ENCODE peak calls at places on chromosomes 12 and 14, in five cellular contexts. T is uterus, E is suprapubic skin, O is right lobe of liver, R is IMR-90. M is an unnamed sample. For H3K4me1, the result is how much of the 10 kb centered on the place peaks cover.

GRCh38 chr12:47075192-47076084 is 4.0 kb upstream of the PCED1B start:
- DNase-seq in E (no peak), R (no peak), T (no peak), O (no peak), M (no peak)

GRCh38 chr14:36604757-36605505 is 22.5 kb upstream of the NKX2-8 start:
- DNase-seq in R (peak), E (no peak), O (no peak), T (no peak), M (peak)

GRCh38 chr12:52190860-52191729 is 719 bp downstream of the KRT80 start:
- DNase-seq in R (peak), O (no peak), E (no peak), T (no peak), M (no peak)

GRCh38 chr12:30614031-30614430 is 81.6 kb downstream of the IPO8 start:
- DNase-seq in O (no peak), E (no peak), T (no peak), R (no peak), M (no peak)

GRCh38 chr14:39023939-39024871 is 78.8 kb downstream of the SEC23A start:
- DNase-seq in R (no peak), E (no peak), T (no peak), O (no peak), M (no peak)

GRCh38 chr12:52521175-52521574 is 981 bp upstream of the KRT5 start:
- DNase-seq in E (no peak), T (no peak), O (no peak), R (no peak), M (no peak)

GRCh38 chr14:80271389-80271788 is 60.1 kb upstream of the DIO2 start:
- DNase-seq in T (no peak), E (no peak), R (peak), O (no peak), M (no peak)

GRCh38 chr14:50303744-50304471 is 8.1 kb downstream of the L2HGDH start:
- DNase-seq in O (peak), T (no peak), R (peak), E (no peak), M (no peak)

GRCh38 chr12:20274008-20274407 is 94.3 kb upstream of the PDE3A start:
- DNase-seq in E (no peak), O (no peak), T (no peak), R (no peak), M (no peak)

GRCh38 chr12:96472384-96472783 is 17.0 kb upstream of the CFAP54 start:
- DNase-seq in T (no peak), R (no peak), E (no peak), O (no peak), M (no peak)

DNA sequence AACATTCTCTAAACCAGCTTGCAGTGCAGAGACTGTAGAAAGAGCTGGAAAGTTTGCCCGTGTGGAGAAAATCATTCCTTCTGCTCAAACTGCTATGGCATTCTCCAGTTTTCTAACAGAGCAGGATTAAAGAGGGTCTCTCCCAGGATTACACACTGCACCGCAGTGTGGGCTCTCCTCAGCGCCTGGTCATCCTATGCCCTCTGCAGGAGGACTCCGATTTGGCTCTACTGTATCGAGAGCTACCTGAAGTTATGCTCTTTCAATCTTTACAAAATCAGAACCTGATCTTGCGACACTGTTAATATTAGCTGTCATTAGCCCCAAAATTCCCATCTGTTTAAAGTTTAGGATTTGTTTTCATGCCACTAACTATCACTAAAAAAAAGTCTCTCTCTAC is 33.0 kb downstream of the BHLHE41 start:
- DNase-seq in O (no peak), T (peak), E (no peak), R (no peak), M (no peak)
- H3K4me1 ChIP-seq in O (under half), T (under half), E (under half), R (under half), M (under half)

DNA sequence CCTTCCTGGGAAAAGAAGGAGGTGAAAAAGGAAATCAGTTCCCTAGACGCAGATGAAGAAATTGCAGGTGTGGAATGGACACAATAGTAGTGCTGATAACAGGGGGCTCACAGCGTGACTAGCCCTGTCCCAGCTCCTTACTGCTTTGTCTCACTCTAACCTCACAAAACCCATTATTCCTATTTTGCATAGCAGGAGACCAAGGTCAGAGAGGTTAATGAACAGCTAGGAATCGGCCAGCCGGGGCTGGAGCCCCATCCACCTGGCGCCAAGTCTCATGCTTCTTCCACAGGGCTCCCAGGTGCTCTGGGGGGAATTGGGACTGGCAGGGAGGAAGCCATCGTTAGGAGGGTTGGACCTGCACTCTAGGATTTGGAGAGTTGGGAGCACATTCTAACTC is 12.0 kb downstream of the KCNH3 start:
- DNase-seq in E (no peak), O (no peak), T (no peak), R (no peak), M (no peak)
- TF ChIP-seq POLR2A in E (no peak), O (no peak), T (no peak), R (no peak), M (no peak)

GRCh38 chr14:95256011-95256775 is 63.5 kb downstream of the CLMN start:
- DNase-seq in E (peak), R (no peak), O (no peak), T (no peak), M (no peak)

GRCh38 chr14:95256776-95257060 is 63.0 kb downstream of the CLMN start:
- DNase-seq in E (no peak), O (no peak), R (no peak), T (no peak), M (no peak)

GRCh38 chr14:95254356-95254755 is 65.4 kb downstream of the CLMN start:
- DNase-seq in R (no peak), E (peak), T (peak), O (no peak), M (no peak)

GRCh38 chr14:95255013-95255412 is 64.7 kb downstream of the CLMN start:
- DNase-seq in R (no peak), E (peak), O (no peak), T (no peak), M (no peak)

DNA sequence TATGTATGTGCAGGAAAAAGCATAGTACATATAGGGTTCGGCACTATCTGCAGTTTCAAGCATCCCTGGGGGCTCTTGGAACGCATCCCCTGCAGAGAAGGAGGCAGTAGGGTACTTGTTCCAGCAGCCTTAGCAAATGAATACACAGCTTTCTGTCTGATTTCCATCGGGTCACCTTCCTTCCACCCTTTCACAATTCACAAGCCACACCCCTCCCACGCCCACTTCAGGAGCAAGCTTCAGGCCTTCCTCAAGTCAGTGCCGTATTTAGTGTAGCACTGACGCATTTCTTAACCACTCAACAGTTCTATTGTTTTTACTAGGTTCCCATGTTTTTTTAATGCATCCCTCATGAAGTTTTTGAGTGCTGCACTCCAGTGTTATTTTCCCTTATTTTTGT is 64.2 kb downstream of the CLMN start:
- DNase-seq in E (peak), R (peak), O (no peak), T (peak), M (peak)
- H3K4me3 ChIP-seq in E (no peak), R (no peak), O (no peak), T (no peak), M (no peak)

DNA sequence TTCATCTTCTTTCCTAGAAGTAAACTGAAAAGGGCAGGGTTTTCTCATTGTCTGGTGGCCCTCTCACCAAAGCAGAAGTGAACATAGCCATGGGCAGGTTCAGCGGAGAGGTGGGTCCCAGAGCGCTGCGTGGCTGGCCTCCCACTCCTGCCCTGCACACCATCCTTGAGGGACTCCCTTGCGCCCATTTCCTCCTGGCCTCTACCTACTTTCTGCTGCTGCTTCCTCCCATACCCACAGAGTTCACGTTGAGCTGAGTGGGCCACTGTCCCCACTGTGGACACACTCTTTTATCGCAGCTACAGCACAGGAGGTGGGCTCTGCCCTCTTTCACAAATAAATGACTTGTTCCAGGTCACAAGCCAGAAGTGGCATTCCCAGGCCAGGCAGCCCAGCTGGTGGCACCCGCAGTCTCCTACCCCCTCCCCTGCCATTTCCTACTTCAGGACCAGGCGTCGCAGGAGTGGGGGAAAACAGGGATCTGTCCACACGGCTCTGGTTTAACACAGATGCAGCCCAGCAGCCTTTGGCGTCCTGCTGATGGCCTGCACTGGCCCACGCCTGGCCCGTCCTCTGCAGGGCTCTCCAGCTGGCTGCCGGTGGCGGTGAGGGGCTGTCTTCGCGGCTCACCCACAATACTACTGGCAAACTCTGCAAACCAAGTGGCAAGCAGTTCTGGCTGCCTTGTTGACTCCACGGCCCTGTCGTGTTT is 4.9 kb downstream of the SIVA1 start:
- DNase-seq in E (no peak), T (no peak), O (no peak), R (no peak), M (no peak)
- H3K4me1 ChIP-seq in E (under half), T (under half), O (under half), R (under half), M (under half)

DNA sequence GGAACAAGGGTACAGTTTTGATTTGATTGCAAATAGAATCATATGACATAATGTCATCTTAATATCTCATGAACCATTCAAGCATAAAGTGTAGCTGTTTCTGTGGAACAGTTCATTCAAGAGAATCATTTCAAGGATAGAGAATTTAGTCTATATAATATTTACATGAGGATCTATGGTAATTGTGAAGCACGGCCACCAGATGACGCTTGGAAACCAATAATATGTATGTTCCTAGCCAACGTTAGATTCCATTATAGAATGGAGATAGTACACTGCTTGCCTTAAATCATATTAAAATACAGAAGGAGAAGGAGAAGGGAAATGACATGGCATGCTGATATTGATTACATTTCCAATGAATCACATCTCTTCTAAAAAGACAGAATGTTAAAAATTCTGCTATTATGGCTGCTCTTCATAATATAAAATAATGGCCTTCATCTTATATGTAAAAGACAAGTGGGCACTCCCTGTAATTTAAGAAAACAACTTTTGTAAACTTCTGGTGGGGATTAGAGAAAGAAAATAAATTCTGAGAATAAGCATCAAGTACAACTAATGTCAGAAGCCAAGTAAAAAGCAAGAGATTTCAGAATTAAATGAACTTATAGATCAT is 351.0 kb downstream of the NAV3 start:
- DNase-seq in E (no peak), O (no peak), R (peak), T (no peak), M (no peak)
- TF ChIP-seq POLR2A in E (no peak), O (no peak), R (no peak), T (no peak), M (no peak)

DNA sequence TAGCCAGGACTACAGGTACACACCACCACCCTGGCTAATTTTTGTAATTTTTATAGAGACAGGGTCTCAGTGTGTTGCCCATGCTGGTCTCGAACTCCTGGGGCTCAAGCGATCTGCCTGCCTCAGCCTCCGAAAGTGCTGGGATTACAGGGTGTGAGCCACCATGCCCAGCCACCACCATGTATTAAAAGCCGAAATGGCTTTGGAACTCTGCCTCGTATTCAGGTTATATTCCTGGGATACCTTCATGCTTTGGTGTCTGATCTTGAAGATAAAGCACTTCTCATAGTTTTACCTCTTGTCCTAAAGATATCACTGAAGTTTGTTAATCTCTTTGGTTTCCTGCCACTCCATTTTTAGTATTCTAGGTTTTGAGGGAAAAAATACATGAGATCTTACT is 47.2 kb downstream of the MYO1H start:
- DNase-seq in E (no peak), O (no peak), R (no peak), T (no peak), M (no peak)
- H3K4me3 ChIP-seq in E (no peak), O (no peak), R (no peak), T (no peak), M (no peak)

DNA sequence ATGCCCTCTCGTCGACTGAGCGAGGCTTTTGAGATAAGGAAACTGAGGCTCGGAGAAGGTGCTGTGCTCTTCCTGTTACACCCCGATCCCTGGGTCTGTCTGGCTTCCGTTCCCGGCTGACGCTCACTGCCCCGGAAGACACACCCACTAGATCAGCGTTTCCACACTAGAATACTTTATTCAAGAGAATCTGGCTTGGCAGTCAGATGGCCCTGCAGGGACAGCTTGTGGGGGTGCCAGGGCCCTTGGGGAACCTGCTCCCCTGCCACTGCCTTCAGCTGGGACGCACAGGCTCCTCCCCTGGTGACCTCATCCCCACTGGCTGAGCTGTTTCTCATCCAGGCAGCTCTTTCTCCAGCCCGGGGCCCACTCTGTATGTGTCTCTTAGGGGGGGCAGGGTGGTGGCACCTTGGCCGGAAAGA is 13.7 kb downstream of the PGF start:
- DNase-seq in E (no peak), R (peak), T (peak), O (peak), M (peak)
- H3K4me1 ChIP-seq in E (half or more), R (under half), T (under half), O (under half), M (under half)

GRCh38 chr12:114671664-114672476 is 12.1 kb downstream of the TBX3 start:
- DNase-seq in E (no peak), R (peak), O (no peak), T (peak), M (no peak)
- TF ChIP-seq POLR2A in E (no peak), R (peak), O (no peak), T (peak), M (no peak)

M was measured in heart left ventricle.